ENCODE peak calls at places on chromosomes 3 and 15, in six cellular contexts. R, Z, I, Y, P and K are unnamed samples.

GRCh38 chr3:188553569-188553968 is 399.6 kb downstream of the LPP start:
- DNase-seq in I (peak), Z (no peak), Y (no peak), R (no peak), P (no peak), K (no peak)

GRCh38 chr3:99681976-99682375 is 43.6 kb downstream of the COL8A1 start:
- DNase-seq in Z (no peak), Y (no peak), R (no peak), I (no peak), P (no peak), K (no peak)

GRCh38 chr15:25790003-25790660 is 73.0 kb downstream of the ATP10A start:
- DNase-seq in R (no peak), P (peak), Z (no peak), Y (no peak), I (no peak), K (no peak)

GRCh38 chr3:195807681-195808121 is 4.0 kb downstream of the MUC4 start:
- DNase-seq in P (no peak), I (no peak), Y (peak), Z (no peak), R (no peak), K (no peak)

GRCh38 chr15:59649603-59650002 is 7.7 kb downstream of the GTF2A2 start:
- DNase-seq in I (no peak), Z (no peak), Y (no peak), P (no peak), R (no peak), K (no peak)

GRCh38 chr3:101695779-101696372 is 9.4 kb upstream of the RPL24 start:
- DNase-seq in P (no peak), Y (no peak), Z (peak), I (no peak), R (no peak), K (no peak)

GRCh38 chr15:34732430-34732829 is 22.4 kb downstream of the GJD2 start:
- DNase-seq in P (no peak), R (no peak), I (no peak), Y (peak), Z (no peak), K (no peak)

GRCh38 chr3:126521122-126521891 is 2.6 kb upstream of the CHST13 start:
- DNase-seq in P (no peak), Z (no peak), Y (no peak), I (no peak), R (no peak), K (no peak)

GRCh38 chr15:74541494-74542191 is 623 bp downstream of the ARID3B start:
- DNase-seq in I (peak), R (peak), P (peak), Y (peak), Z (peak), K (peak)

GRCh38 chr3:108329087-108329486 is 32.7 kb downstream of the HHLA2 start:
- DNase-seq in I (no peak), R (no peak), Y (no peak), Z (no peak), P (no peak), K (no peak)

GRCh38 chr3:41405466-41405865 is 206.2 kb downstream of the CTNNB1 start:
- DNase-seq in R (no peak), P (no peak), Z (no peak), Y (peak), I (no peak), K (no peak)

GRCh38 chr3:77081240-77081661 is 41.4 kb downstream of the ROBO2 start:
- DNase-seq in I (no peak), Y (peak), Z (no peak), R (peak), P (no peak), K (no peak)

GRCh38 chr3:37546876-37547275 is 314.8 kb upstream of the CTDSPL start:
- DNase-seq in Z (peak), P (no peak), R (no peak), I (no peak), Y (peak), K (peak)

GRCh38 chr3:157572559-157573270 is 69.5 kb upstream of the VEPH1 start:
- DNase-seq in R (peak), Z (peak), P (no peak), Y (peak), I (no peak), K (peak)

GRCh38 chr15:65400760-65401606 is 21.8 kb downstream of the IGDCC4 start:
- DNase-seq in Z (peak), P (peak), Y (peak), R (peak), I (no peak), K (peak)

GRCh38 chr3:98376631-98377030 is 13.8 kb upstream of the OR5K3 start:
- DNase-seq in R (no peak), P (no peak), Y (no peak), Z (no peak), I (no peak), K (no peak)

GRCh38 chr3:3765661-3766060 is 33.6 kb upstream of the LRRN1 start:
- DNase-seq in I (no peak), P (no peak), Y (no peak), Z (no peak), R (no peak), K (no peak)

GRCh38 chr15:40463886-40464545 is 6.8 kb upstream of the CHST14 start:
- DNase-seq in Z (no peak), R (no peak), P (no peak), Y (no peak), I (no peak), K (no peak)

GRCh38 chr3:30357897-30358296 is 248.5 kb upstream of the TGFBR2 start:
- DNase-seq in Z (no peak), I (no peak), P (no peak), Y (no peak), R (no peak), K (no peak)

GRCh38 chr3:148600902-148601765 is 96.6 kb upstream of the AGTR1 start:
- DNase-seq in I (no peak), Z (peak), P (no peak), Y (peak), R (peak), K (no peak)

GRCh38 chr3:112888388-112889085 is 41.9 kb upstream of the CD200R1L start:
- DNase-seq in P (no peak), R (no peak), Z (no peak), Y (no peak), I (no peak), K (no peak)

GRCh38 chr15:53962646-53963561 is 15.3 kb upstream of the UNC13C start:
- DNase-seq in Z (peak), Y (peak), I (no peak), P (no peak), R (peak), K (no peak)

GRCh38 chr3:184314700-184315505 is 497 bp downstream of the EIF4G1 start:
- DNase-seq in Y (peak), P (peak), Z (peak), R (peak), I (peak), K (peak)

GRCh38 chr3:132660056-132660744 is at the start of gene UBA5:
- DNase-seq in Z (peak), Y (peak), P (peak), I (peak), R (peak), K (peak)

GRCh38 chr3:67109651-67110204 is 111.6 kb downstream of the KBTBD8 start:
- DNase-seq in P (no peak), Y (peak), Z (peak), I (no peak), R (peak), K (no peak)

GRCh38 chr15:62799919-62800318 is 242.6 kb upstream of the TPM1 start:
- DNase-seq in Y (no peak), I (no peak), P (no peak), R (no peak), Z (peak), K (no peak)

GRCh38 chr3:189530822-189531221 is 100.4 kb upstream of the TP63 start:
- DNase-seq in Z (no peak), R (no peak), I (no peak), P (no peak), Y (no peak), K (no peak)